ENCODE peak calls at places on chromosome 1, in ten cellular contexts. Z, Q, D, G, Y, T, O, V, R and A are unnamed samples.

GRCh38 chr1:48492392-48492791 is 20.4 kb upstream of the SPATA6 start:
- DNase-seq in R (peak; percentile 63), Z (no peak), Q (no peak), G (no peak), V (no peak), O (no peak), Y (no peak), T (no peak), D (no peak), A (no peak)

GRCh38 chr1:29238601-29238964 is 2.3 kb downstream of the PTPRU start:
- DNase-seq in D (no peak), O (no peak), V (peak; percentile 34), G (no peak), Q (no peak), T (no peak), Y (no peak), R (no peak), Z (no peak), A (no peak)

GRCh38 chr1:178060789-178061556 is 32.9 kb upstream of the RASAL2 start:
- DNase-seq in R (no peak), T (peak; percentile 74), Y (no peak), D (peak; percentile 25), V (peak; percentile 91), Q (no peak), G (peak; percentile 73), Z (no peak), O (no peak), A (no peak)

GRCh38 chr1:67372136-67372535 is 58.1 kb downstream of the SERBP1 start:
- DNase-seq in D (no peak), Y (no peak), G (peak; percentile 21), Z (no peak), O (no peak), R (no peak), T (no peak), V (peak; percentile 32), Q (no peak), A (no peak)

GRCh38 chr1:154429118-154429517 is 24.0 kb downstream of the IL6R start:
- DNase-seq in O (no peak), Z (no peak), Q (no peak), V (no peak), D (no peak), G (no peak), R (no peak), T (no peak), Y (no peak), A (no peak)

GRCh38 chr1:56157477-56157876 is 421.9 kb downstream of the PLPP3 start:
- DNase-seq in Q (no peak), Z (no peak), G (no peak), Y (no peak), T (no peak), V (no peak), D (no peak), O (no peak), R (no peak), A (no peak)

GRCh38 chr1:39671793-39672550 is at the start of gene NT5C1A:
- DNase-seq in Y (peak; percentile 71), O (no peak), R (no peak), Q (no peak), Z (no peak), T (peak; percentile 21), V (peak; percentile 51), D (peak; percentile 48), G (no peak), A (no peak)

GRCh38 chr1:21818661-21819060 is 6.6 kb downstream of the LDLRAD2 start:
- DNase-seq in D (peak; percentile 68), R (peak; percentile 62), O (peak; percentile 5), Y (no peak), Z (peak; percentile 76), V (peak; percentile 51), G (no peak), T (peak; percentile 91), Q (peak; percentile 40), A (no peak)

GRCh38 chr1:223177681-223178080 is 34.6 kb upstream of the TLR5 start:
- DNase-seq in D (no peak), O (no peak), V (no peak), T (no peak), Q (no peak), Z (peak; percentile 78), G (no peak), Y (no peak), R (peak; percentile 35), A (no peak)

GRCh38 chr1:208158640-208159541 is 85.3 kb downstream of the PLXNA2 start:
- DNase-seq in Q (no peak), Z (no peak), O (no peak), G (no peak), Y (no peak), R (peak; percentile 77), V (no peak), D (no peak), T (no peak), A (no peak)

GRCh38 chr1:34879230-34879629 is 19.7 kb upstream of the SMIM12 start:
- DNase-seq in V (no peak), R (no peak), O (no peak), Q (no peak), D (peak; percentile 67), Y (no peak), Z (no peak), G (no peak), T (no peak), A (no peak)

GRCh38 chr1:33143181-33143580 is 38.7 kb downstream of the TRIM62 start:
- DNase-seq in Y (no peak), R (no peak), Z (no peak), O (no peak), Q (no peak), D (no peak), T (peak; percentile 11), V (peak; percentile 51), G (peak; percentile 40), A (no peak)

GRCh38 chr1:210448293-210448892 is 119.7 kb downstream of the HHAT start:
- DNase-seq in T (peak; percentile 63), V (peak; percentile 81), Z (peak; percentile 48), D (no peak), O (no peak), R (no peak), G (peak; percentile 72), Y (peak; percentile 90), Q (peak; percentile 5), A (no peak)

GRCh38 chr1:52665173-52666020 is 32.4 kb downstream of the SHISAL2A start:
- DNase-seq in Q (no peak), G (no peak), T (no peak), V (peak; percentile 21), D (no peak), Z (no peak), R (no peak), O (no peak), Y (no peak), A (no peak)

GRCh38 chr1:185281245-185281644 is 35.8 kb downstream of the IVNS1ABP start:
- DNase-seq in Y (no peak), Z (no peak), O (no peak), R (no peak), G (no peak), Q (no peak), D (no peak), V (no peak), T (no peak), A (no peak)

GRCh38 chr1:12166834-12167492 is at the start of gene TNFRSF1B:
- DNase-seq in D (peak; percentile 67), Z (no peak), R (peak; percentile 67), Q (no peak), V (peak; percentile 77), T (peak; percentile 75), O (peak; percentile 69), G (no peak), Y (no peak), A (peak; percentile 41)

GRCh38 chr1:203475012-203475981 is at the start of gene PRELP:
- DNase-seq in Y (peak; percentile 48), R (peak; percentile 62), O (no peak), Z (no peak), T (peak; percentile 79), V (peak; percentile 58), D (peak; percentile 62), Q (no peak), G (peak; percentile 60), A (no peak)

GRCh38 chr1:217889401-217889800 is 258.3 kb downstream of the SPATA17 start:
- DNase-seq in O (no peak), V (peak; percentile 2), Q (no peak), Z (no peak), R (no peak), D (peak; percentile 90), Y (no peak), T (no peak), G (peak; percentile 20), A (no peak)

GRCh38 chr1:25568834-25569598 is 25.6 kb downstream of the LDLRAP1 start:
- DNase-seq in G (peak; percentile 67), V (peak; percentile 66), Z (no peak), T (peak; percentile 92), O (no peak), Y (peak; percentile 20), R (no peak), D (no peak), Q (no peak), A (no peak)

GRCh38 chr1:107680579-107680985 is 284.4 kb downstream of the VAV3 start:
- DNase-seq in Y (no peak), Q (no peak), Z (no peak), R (peak; percentile 59), G (no peak), T (no peak), V (no peak), O (no peak), D (no peak), A (no peak)

GRCh38 chr1:234079896-234080295 is 175.4 kb downstream of the SLC35F3 start:
- DNase-seq in Y (no peak), V (no peak), Q (no peak), D (peak; percentile 23), O (no peak), T (no peak), G (no peak), R (no peak), Z (no peak), A (no peak)

GRCh38 chr1:205332015-205332791 is 10.7 kb upstream of the NUAK2 start:
- DNase-seq in V (no peak), T (no peak), Q (no peak), D (no peak), O (no peak), G (no peak), Y (no peak), R (no peak), Z (no peak), A (no peak)

GRCh38 chr1:14733053-14733778 is 134.7 kb downstream of the KAZN start:
- DNase-seq in R (no peak), Q (no peak), Z (no peak), D (peak; percentile 69), G (no peak), T (peak; percentile 50), Y (no peak), V (peak; percentile 36), O (no peak), A (no peak)